ENCODE peak calls at places on chromosomes 2 and 18, in five cellular contexts. P is cardiac muscle cell, A is MM.1S, O is IMR-90, H is osteoblast. Q is an unnamed sample. For H3K4me1, the result is how much of the 10 kb centered on the place peaks cover.

GRCh38 chr18:9701604-9702324 is 6.3 kb upstream of the RAB31 start:
- DNase-seq in O (no peak), H (no peak), P (no peak), A (no peak), Q (no peak)

GRCh38 chr2:65823511-65823910 is 391.1 kb upstream of the SPRED2 start:
- DNase-seq in A (no peak), O (no peak), H (no peak), P (no peak), Q (no peak)

GRCh38 chr2:32559136-32559535 is 68.7 kb upstream of the TTC27 start:
- DNase-seq in O (peak), A (no peak), P (peak), H (peak), Q (no peak)

GRCh38 chr2:109325570-109325969 is 196.6 kb downstream of the SH3RF3 start:
- DNase-seq in O (no peak), H (no peak), P (no peak), A (no peak), Q (no peak)

GRCh38 chr18:64886995-64887394 is 738.1 kb upstream of the LINC00305 start:
- DNase-seq in O (no peak), P (no peak), A (no peak), H (no peak), Q (no peak)

GRCh38 chr18:62334110-62334509 is 9.0 kb downstream of the TNFRSF11A start:
- DNase-seq in P (peak), O (peak), H (peak), A (no peak), Q (no peak)

GRCh38 chr2:239762106-239762505 is 263.0 kb downstream of the NDUFA10 start:
- DNase-seq in O (no peak), A (no peak), H (peak), P (no peak), Q (no peak)

GRCh38 chr18:44729631-44730101 is 49.0 kb downstream of the SETBP1 start:
- DNase-seq in P (peak), O (peak), H (no peak), A (no peak), Q (peak)

GRCh38 chr2:139867601-139868226 is 1087.5 kb upstream of the NXPH2 start:
- DNase-seq in H (no peak), P (no peak), A (no peak), O (no peak), Q (no peak)

GRCh38 chr2:101410716-101411115 is 23.4 kb upstream of the CREG2 start:
- DNase-seq in P (no peak), O (no peak), H (no peak), A (no peak), Q (no peak)

GRCh38 chr2:94870392-94871225 is 621 bp upstream of the TEKT4 start:
- DNase-seq in H (peak), P (no peak), A (peak), O (no peak), Q (no peak)

GRCh38 chr2:33666879-33667278 is 67.8 kb upstream of the FAM98A start:
- DNase-seq in A (no peak), P (no peak), O (no peak), H (no peak), Q (no peak)
- H3K27ac ChIP-seq in A (no peak), P (no peak), O (no peak), H (no peak), Q (no peak)

DNA sequence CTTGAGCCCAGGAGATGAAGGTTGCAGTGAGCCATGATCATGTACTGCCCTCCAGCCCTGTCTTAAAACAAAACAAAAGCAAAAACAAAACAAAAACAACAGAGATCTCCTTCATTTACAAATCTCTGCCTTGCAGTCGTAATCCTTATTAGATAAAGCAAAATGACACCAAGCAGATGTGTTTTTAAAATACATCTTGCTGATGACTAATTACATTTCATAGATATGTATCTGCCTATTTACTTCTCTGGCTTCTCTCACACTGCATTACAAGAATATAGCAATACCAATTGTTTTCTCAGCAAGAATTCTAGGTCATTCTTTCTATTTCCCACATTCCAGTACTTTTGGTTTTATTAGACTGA is 22.8 kb downstream of the NFE2L2 start:
- DNase-seq in H (no peak), O (no peak), P (no peak), A (no peak), Q (no peak)
- H3K4me1 ChIP-seq in H (half or more), O (under half), P (under half), A (under half), Q (half or more)

GRCh38 chr2:25524507-25524906 is 148.9 kb downstream of the DTNB start:
- DNase-seq in A (no peak), O (no peak), H (peak), P (no peak), Q (no peak)

GRCh38 chr2:25517701-25518100 is 155.7 kb downstream of the DTNB start:
- DNase-seq in H (no peak), P (no peak), A (no peak), O (no peak), Q (no peak)

GRCh38 chr2:25523060-25523459 is 150.3 kb downstream of the DTNB start:
- DNase-seq in P (no peak), O (no peak), A (no peak), H (no peak), Q (no peak)

GRCh38 chr2:25521126-25521525 is 152.3 kb downstream of the DTNB start:
- DNase-seq in O (peak), A (no peak), P (no peak), H (no peak), Q (no peak)

DNA sequence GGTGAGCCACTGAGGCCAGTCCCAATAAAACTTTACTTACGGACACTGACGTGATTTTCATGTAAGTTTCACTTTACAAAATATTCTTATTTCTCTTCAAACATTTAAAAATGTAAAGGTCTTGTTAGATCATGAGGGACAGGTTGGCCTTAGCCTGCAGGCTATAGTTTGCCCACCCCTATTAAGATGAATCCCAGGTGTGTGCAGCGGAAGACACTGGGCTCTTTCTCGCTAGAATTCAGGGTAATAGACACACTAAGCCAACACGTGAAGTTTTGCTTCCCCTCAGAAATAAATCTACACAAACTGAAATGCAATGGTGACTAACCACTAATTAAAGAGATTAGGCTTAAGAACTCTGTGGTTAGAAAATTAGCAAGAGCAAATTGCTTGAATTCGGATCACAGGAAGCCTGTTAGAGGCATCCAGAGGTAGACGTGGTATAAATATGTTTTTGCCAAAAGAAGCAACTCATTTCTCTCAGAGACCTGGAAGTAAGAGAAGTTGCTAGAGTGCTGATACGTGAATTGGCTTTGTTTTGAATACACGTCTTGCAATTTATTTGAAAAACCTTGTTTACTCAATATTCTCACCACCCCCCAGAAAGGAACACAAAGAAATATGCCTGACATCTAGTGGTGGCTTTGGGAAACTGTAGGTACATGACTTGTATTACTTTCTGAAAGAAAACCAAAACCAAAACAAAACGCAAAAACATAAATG is 151.6 kb downstream of the DTNB start:
- DNase-seq in O (peak), P (peak), H (peak), A (peak), Q (peak)
- H3K4me3 ChIP-seq in O (peak), P (no peak), H (peak), A (peak), Q (no peak)

GRCh38 chr2:25374411-25374810 is 32.7 kb upstream of the DNMT3A start:
- DNase-seq in H (no peak), O (no peak), A (no peak), P (no peak), Q (no peak)
- H3K27ac ChIP-seq in H (no peak), O (no peak), A (no peak), P (no peak), Q (no peak)